ENCODE peak calls at places on chromosomes 7 and 10, in seven cellular contexts. Y, A, E, B, Z, D and N are unnamed samples.

GRCh38 chr7:79495544-79496272 is 42.2 kb upstream of the MAGI2 start:
- DNase-seq in Y (no peak), A (no peak), E (no peak), B (no peak), Z (no peak), D (peak; percentile 49), N (peak; percentile 11)

GRCh38 chr10:94546058-94546595 is 539 bp downstream of the HELLS start:
- DNase-seq in Y (no peak), A (peak; percentile 10), E (peak; percentile 20), B (no peak), Z (no peak), D (peak; percentile 18), N (peak; percentile 45)

GRCh38 chr7:54747234-54747633 is 11.8 kb downstream of the SEC61G start:
- DNase-seq in Y (no peak), A (no peak), E (no peak), B (no peak), Z (no peak), D (no peak), N (no peak)

GRCh38 chr10:132677905-132678298 is 108.0 kb downstream of the NKX6-2 start:
- DNase-seq in Y (peak; percentile 16), A (no peak), E (no peak), B (no peak), Z (no peak), D (no peak), N (peak; percentile 51)

GRCh38 chr10:34776090-34776690 is 38.9 kb downstream of the PARD3 start:
- DNase-seq in Y (no peak), A (no peak), E (no peak), B (no peak), Z (no peak), D (no peak), N (no peak)

GRCh38 chr7:21086688-21087087 is 300.0 kb upstream of the SP8 start:
- DNase-seq in Y (no peak), A (no peak), E (no peak), B (no peak), Z (no peak), D (peak; percentile 93), N (peak; percentile 40)

GRCh38 chr7:44980393-44981034 is 1.7 kb upstream of the MYO1G start:
- DNase-seq in Y (no peak), A (no peak), E (no peak), B (no peak), Z (peak; percentile 29), D (no peak), N (no peak)

GRCh38 chr7:158080899-158081445 is 506.7 kb downstream of the PTPRN2 start:
- DNase-seq in Y (no peak), A (no peak), E (no peak), B (no peak), Z (no peak), D (no peak), N (no peak)

GRCh38 chr7:155733582-155734444 is 78.5 kb downstream of the SHH start:
- DNase-seq in Y (no peak), A (no peak), E (no peak), B (no peak), Z (no peak), D (no peak), N (no peak)

GRCh38 chr10:8581521-8582225 is 527.2 kb downstream of the GATA3 start:
- DNase-seq in Y (no peak), A (no peak), E (no peak), B (no peak), Z (no peak), D (peak; percentile 57), N (no peak)

GRCh38 chr7:92808006-92808405 is 28.4 kb downstream of the CDK6 start:
- DNase-seq in Y (no peak), A (no peak), E (no peak), B (no peak), Z (no peak), D (no peak), N (no peak)

GRCh38 chr10:14982744-14983143 is 23.6 kb downstream of the MEIG1 start:
- DNase-seq in Y (no peak), A (no peak), E (no peak), B (no peak), Z (no peak), D (no peak), N (no peak)
- H3K27ac ChIP-seq in Y (no peak overlapping the region), A (no peak overlapping the region), E (no peak overlapping the region), B (no peak overlapping the region), Z (no peak overlapping the region), D (no peak overlapping the region), N (no peak overlapping the region)

DNA sequence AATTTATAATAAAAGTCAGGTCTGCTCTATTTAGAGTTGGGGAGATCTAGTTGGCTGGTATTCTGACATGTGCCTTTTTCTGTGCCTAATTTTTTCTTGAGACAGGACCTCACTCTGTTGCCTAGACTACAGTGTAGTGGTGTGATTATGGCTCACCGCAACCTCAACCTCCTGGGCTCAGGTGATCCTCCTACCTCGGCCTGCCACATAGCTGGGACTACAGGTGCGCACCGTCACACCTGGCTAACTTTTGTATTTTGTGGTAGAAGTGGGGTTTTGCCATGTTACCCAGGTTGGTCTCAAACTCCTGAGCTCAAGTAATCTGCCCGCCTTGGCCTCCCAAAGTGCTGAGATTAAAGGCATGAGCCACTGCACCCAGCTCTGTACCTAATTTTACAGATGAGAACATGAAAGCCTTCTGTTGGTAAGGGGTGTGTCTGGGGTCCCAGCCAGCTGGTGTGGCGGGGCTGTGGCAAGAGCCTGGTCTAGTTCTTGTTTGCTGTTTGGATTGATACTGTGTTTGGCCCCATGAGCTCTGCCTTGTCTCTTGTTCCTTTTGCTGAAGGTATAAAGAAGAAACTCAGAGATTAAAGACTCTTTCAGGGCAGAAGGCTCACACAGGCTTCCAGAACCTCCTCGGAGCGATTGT is 31.4 kb downstream of the POR start:
- DNase-seq in Y (no peak), A (no peak), E (no peak), B (no peak), Z (no peak), D (no peak), N (no peak)
- H3K27ac ChIP-seq in Y (peak overlapping the region; percentile 77), A (no peak overlapping the region), E (peak overlapping the region; percentile 81), B (no peak overlapping the region), Z (no peak overlapping the region), D (no peak overlapping the region), N (no peak overlapping the region)

GRCh38 chr10:23419657-23420319 is 19.1 kb upstream of the OTUD1 start:
- DNase-seq in Y (no peak), A (no peak), E (no peak), B (no peak), Z (no peak), D (no peak), N (no peak)

GRCh38 chr10:23418051-23418681 is 20.7 kb upstream of the OTUD1 start:
- DNase-seq in Y (no peak), A (no peak), E (no peak), B (no peak), Z (no peak), D (no peak), N (no peak)

GRCh38 chr10:23422003-23422411 is 16.9 kb upstream of the OTUD1 start:
- DNase-seq in Y (no peak), A (no peak), E (no peak), B (no peak), Z (no peak), D (peak; percentile 43), N (no peak)

GRCh38 chr10:23419201-23419600 is 19.7 kb upstream of the OTUD1 start:
- DNase-seq in Y (no peak), A (no peak), E (no peak), B (no peak), Z (no peak), D (no peak), N (no peak)

GRCh38 chr10:23421397-23421796 is 17.5 kb upstream of the OTUD1 start:
- DNase-seq in Y (no peak), A (no peak), E (no peak), B (no peak), Z (no peak), D (no peak), N (no peak)
- H3K27ac ChIP-seq in Y (no peak overlapping the region), A (no peak overlapping the region), E (no peak overlapping the region), B (no peak overlapping the region), Z (no peak overlapping the region), D (peak overlapping the region; percentile 62), N (no peak overlapping the region)

GRCh38 chr7:2040201-2040892 is 192.4 kb downstream of the MAD1L1 start:
- DNase-seq in Y (peak; percentile 5), A (no peak), E (no peak), B (no peak), Z (no peak), D (no peak), N (no peak)
- H3K27ac ChIP-seq in Y (no peak overlapping the region), A (no peak overlapping the region), E (no peak overlapping the region), B (no peak overlapping the region), Z (no peak overlapping the region), D (no peak overlapping the region), N (no peak overlapping the region)

DNA sequence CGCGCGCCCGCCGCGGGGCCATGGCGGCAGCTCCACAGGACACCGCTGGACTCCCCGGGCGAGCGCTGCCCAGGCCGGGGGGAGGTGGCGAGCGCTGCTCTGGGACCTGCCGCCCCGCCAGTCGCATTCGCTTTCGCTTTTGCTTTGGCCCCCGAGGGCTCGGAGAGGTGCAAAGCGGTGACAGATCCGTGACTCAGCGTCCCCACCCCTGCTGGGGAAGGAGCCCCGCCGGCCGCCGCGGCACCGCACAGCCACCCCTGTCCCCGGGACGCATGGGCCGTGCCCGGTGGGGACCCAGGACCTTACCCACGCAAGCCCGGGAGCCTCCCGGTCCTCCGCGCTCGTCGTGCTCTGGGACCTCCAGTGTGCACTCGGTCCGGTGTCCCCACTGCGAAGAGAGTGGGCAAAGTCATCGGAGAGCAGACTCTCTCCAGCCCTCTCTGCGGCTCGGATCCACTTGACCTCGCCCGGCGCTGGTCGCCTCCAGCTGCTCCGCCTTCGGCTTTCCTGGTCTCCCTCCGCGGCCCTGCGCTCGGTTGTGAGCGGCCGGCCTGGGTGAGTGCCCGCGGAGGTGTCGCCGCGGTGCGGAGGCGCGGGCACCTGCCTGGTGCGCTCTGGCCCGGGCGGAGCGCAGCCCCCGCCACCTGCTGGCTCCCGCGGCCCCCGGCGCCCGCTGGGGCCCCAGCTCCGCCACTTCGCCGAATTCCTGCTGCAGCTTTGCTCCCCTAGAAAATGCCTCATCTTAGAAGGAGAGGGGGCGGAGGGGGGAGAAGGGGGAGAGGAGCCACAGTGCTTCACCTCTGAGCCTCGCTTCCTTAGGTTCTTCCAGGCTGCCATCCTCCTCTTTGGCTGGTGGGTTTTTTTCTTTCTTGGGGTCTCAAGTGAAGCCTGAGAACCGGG is at the start of gene IL15RA:
- DNase-seq in Y (peak; percentile 88), A (peak; percentile 90), E (peak; percentile 65), B (no peak), Z (no peak), D (peak; percentile 77), N (no peak)
- H3K27ac ChIP-seq in Y (peak within 1 kb of the TSS; percentile 98), A (peak within 1 kb of the TSS; percentile 89), E (peak within 1 kb of the TSS; percentile 85), B (peak within 1 kb of the TSS; percentile 52), Z (peak within 1 kb of the TSS; percentile 51), D (peak within 1 kb of the TSS; percentile 37), N (no peak within 1 kb of the TSS)

DNA sequence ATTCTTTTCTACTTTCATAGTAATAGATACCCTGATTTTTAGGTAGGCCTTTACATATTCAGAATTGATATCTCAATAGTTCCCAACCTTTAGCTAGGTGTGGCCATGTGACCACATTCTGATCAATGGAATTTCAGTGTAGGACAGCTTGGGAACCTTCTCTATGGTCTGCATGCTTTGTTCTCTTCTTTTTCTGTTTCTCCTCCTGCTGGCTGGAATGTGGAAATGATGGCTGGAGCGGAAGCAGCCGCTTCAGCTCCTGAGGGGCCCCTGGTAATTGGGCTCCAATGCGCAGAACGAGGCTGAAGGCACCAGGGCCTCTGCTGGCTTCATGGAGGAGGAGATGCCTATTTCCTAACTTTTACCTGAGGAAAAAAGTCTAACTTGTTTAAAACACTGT is 152.6 kb downstream of the ZMYND11 start:
- DNase-seq in Y (no peak), A (peak; percentile 59), E (no peak), B (no peak), Z (no peak), D (peak; percentile 34), N (no peak)
- H3K27ac ChIP-seq in Y (no peak overlapping the region), A (no peak overlapping the region), E (no peak overlapping the region), B (no peak overlapping the region), Z (no peak overlapping the region), D (no peak overlapping the region), N (no peak overlapping the region)